ENCODE peak calls at places on chromosome X, in nine cellular contexts. V is midbrain; C is upper lobe of right lung; N is stimulated activated CD8-positive, alpha-beta memory T cell treated with anti-CD3 and anti-CD28 coated beads, Interleukin-4, amount 100 ng/mL, for 48 hours; Y is SK-N-DZ; O is mesothelial cell of epicardium; X is tibial nerve; M is SHP77; L is EL. P is an unnamed sample.

GRCh38 chrX:84188320-84188834 is 378 bp upstream of the RPS6KA6 start:
- DNase-seq in M (peak; percentile 29), O (peak; percentile 47), N (peak; percentile 21), X (no peak), V (peak; percentile 6), L (peak; percentile 64), Y (peak; percentile 85), C (peak; percentile 76), P (peak; percentile 82)

GRCh38 chrX:20521245-20521644 is 254.5 kb upstream of the RPS6KA3 start:
- DNase-seq in L (peak; percentile 71), C (no peak), V (no peak), O (no peak), X (no peak), Y (no peak), N (no peak), M (no peak), P (no peak)

GRCh38 chrX:49165901-49166881 is 3.6 kb downstream of the MAGIX start:
- DNase-seq in X (peak; percentile 36), Y (no peak), O (peak; percentile 47), M (peak; percentile 82), V (peak; percentile 61), N (peak; percentile 79), L (peak; percentile 64), C (peak; percentile 87), P (peak; percentile 72)

GRCh38 chrX:135295238-135295943 is 13.9 kb upstream of the ETDC start:
- DNase-seq in O (peak; percentile 29), C (peak; percentile 65), X (no peak), L (peak; percentile 56), N (peak; percentile 68), M (no peak), V (peak; percentile 49), Y (peak; percentile 59), P (peak; percentile 59)

GRCh38 chrX:139759637-139760036 is 51.7 kb upstream of the MCF2 start:
- DNase-seq in M (no peak), N (no peak), O (no peak), C (no peak), X (no peak), Y (peak; percentile 3), V (no peak), L (peak; percentile 16), P (no peak)

GRCh38 chrX:31440546-31440945 is 368.7 kb upstream of the FTHL17 start:
- DNase-seq in Y (no peak), V (no peak), M (no peak), N (no peak), C (no peak), O (no peak), X (no peak), L (no peak), P (no peak)

GRCh38 chrX:11665144-11666040 is at the start of gene ARHGAP6:
- DNase-seq in Y (peak; percentile 74), O (peak; percentile 25), X (peak; percentile 13), V (no peak), M (no peak), N (no peak), C (peak; percentile 44), L (peak; percentile 62), P (peak; percentile 41)

GRCh38 chrX:110806145-110806544 is 10.5 kb upstream of the CHRDL1 start:
- DNase-seq in O (no peak), X (no peak), N (no peak), V (no peak), L (peak; percentile 75), M (no peak), Y (no peak), C (no peak), P (no peak)

GRCh38 chrX:37958493-37959211 is 47.7 kb upstream of the SYTL5 start:
- DNase-seq in Y (no peak), L (no peak), C (no peak), V (no peak), O (no peak), M (no peak), N (no peak), X (no peak), P (no peak)

GRCh38 chrX:119635179-119635578 is 29.0 kb upstream of the NKRF start:
- DNase-seq in O (no peak), N (no peak), L (no peak), X (no peak), M (no peak), V (no peak), C (no peak), Y (no peak), P (no peak)

GRCh38 chrX:645024-645376 is 14.4 kb downstream of the SHOX start:
- DNase-seq in O (no peak), L (peak; percentile 38), M (no peak), C (no peak), N (no peak), Y (no peak), X (no peak), V (no peak), P (no peak)

GRCh38 chrX:8946488-8947050 is 87.4 kb downstream of the FAM9B start:
- DNase-seq in N (no peak), Y (no peak), L (no peak), V (no peak), X (no peak), C (no peak), O (no peak), M (no peak), P (no peak)

GRCh38 chrX:153813161-153813560 is 17.2 kb downstream of the PDZD4 start:
- DNase-seq in C (no peak), L (no peak), N (no peak), Y (no peak), M (no peak), X (no peak), V (no peak), O (no peak), P (no peak)

GRCh38 chrX:39840141-39841126 is 257.3 kb downstream of the BCOR start:
- DNase-seq in C (no peak), M (no peak), L (no peak), Y (no peak), X (no peak), N (no peak), V (no peak), O (no peak), P (no peak)

GRCh38 chrX:17798921-17799320 is 61.6 kb downstream of the SCML1 start:
- DNase-seq in V (no peak), L (no peak), M (no peak), N (no peak), X (no peak), O (no peak), Y (no peak), C (no peak), P (no peak)

GRCh38 chrX:9566150-9566621 is 101.3 kb downstream of the TBL1X start:
- DNase-seq in V (peak; percentile 39), L (peak; percentile 88), N (peak; percentile 23), M (no peak), Y (no peak), C (no peak), O (no peak), X (peak; percentile 16), P (no peak)

GRCh38 chrX:155768036-155768769 is 112.9 kb upstream of the VAMP7 start:
- DNase-seq in N (no peak), V (no peak), C (no peak), O (no peak), M (no peak), L (peak; percentile 52), X (no peak), Y (no peak), P (peak; percentile 14)

GRCh38 chrX:107577933-107578332 is 50.4 kb upstream of the PRPS1 start:
- DNase-seq in Y (no peak), C (no peak), O (no peak), N (no peak), V (no peak), M (no peak), L (no peak), X (no peak), P (no peak)

GRCh38 chrX:10629905-10630304 is 9.5 kb upstream of the MID1 start:
- DNase-seq in M (no peak), O (no peak), V (no peak), L (no peak), Y (no peak), C (no peak), X (no peak), N (no peak), P (no peak)

GRCh38 chrX:66635360-66635759 is 3.5 kb downstream of the EDA2R start:
- DNase-seq in Y (no peak), O (no peak), V (no peak), C (no peak), L (peak; percentile 87), N (no peak), X (no peak), M (no peak), P (no peak)

GRCh38 chrX:120647127-120647526 is 17.3 kb upstream of the C1GALT1C1 start:
- DNase-seq in Y (no peak), M (no peak), X (no peak), O (no peak), N (no peak), L (no peak), C (no peak), V (no peak), P (no peak)

GRCh38 chrX:138938003-138938402 is 226.5 kb upstream of the FGF13 start:
- DNase-seq in V (no peak), L (no peak), C (no peak), O (no peak), X (no peak), M (no peak), N (no peak), Y (no peak), P (no peak)

GRCh38 chrX:82141942-82142341 is 940.0 kb downstream of the SH3BGRL start:
- DNase-seq in O (no peak), X (no peak), L (no peak), M (no peak), C (no peak), Y (no peak), V (no peak), N (no peak), P (no peak)

GRCh38 chrX:38612281-38612680 is 50.9 kb downstream of the TSPAN7 start:
- DNase-seq in C (no peak), N (no peak), O (no peak), L (no peak), X (no peak), Y (no peak), V (no peak), M (no peak), P (no peak)

GRCh38 chrX:74535633-74536141 is 78.7 kb downstream of the RLIM start:
- DNase-seq in L (peak; percentile 76), Y (no peak), M (no peak), O (no peak), C (peak; percentile 73), N (peak; percentile 55), X (peak; percentile 15), V (no peak), P (peak; percentile 50)

GRCh38 chrX:96407043-96407442 is 277.6 kb upstream of the DIAPH2 start:
- DNase-seq in V (no peak), Y (no peak), L (peak; percentile 18), N (no peak), C (no peak), M (no peak), X (peak; percentile 13), O (no peak), P (no peak)

GRCh38 chrX:23756165-23756564 is 13.1 kb upstream of the ACOT9 start:
- DNase-seq in M (peak; percentile 1), V (peak; percentile 13), O (no peak), N (peak; percentile 69), X (peak; percentile 15), L (peak; percentile 55), C (no peak), Y (peak; percentile 40), P (peak; percentile 49)

GRCh38 chrX:51955200-51955599 is 61.8 kb downstream of the MAGED1 start:
- DNase-seq in V (no peak), L (no peak), C (no peak), X (no peak), N (no peak), O (no peak), M (no peak), Y (no peak), P (no peak)

GRCh38 chrX:1389993-1390285 is 2.0 kb downstream of the SLC25A6 start:
- DNase-seq in C (peak; percentile 39), O (no peak), M (no peak), L (no peak), V (no peak), N (no peak), Y (no peak), X (no peak), P (no peak)

GRCh38 chrX:78314561-78314960 is 12.8 kb downstream of the CYSLTR1 start:
- DNase-seq in C (no peak), O (no peak), X (no peak), L (no peak), V (no peak), N (no peak), M (no peak), Y (no peak), P (no peak)

GRCh38 chrX:33726281-33727160 is 405.6 kb downstream of the FAM47A start:
- DNase-seq in O (peak; percentile 21), L (no peak), N (no peak), V (no peak), Y (no peak), X (no peak), C (no peak), M (no peak), P (no peak)

P was measured in SK-N-SH.